ENCODE peak calls at places on chromosomes 12 and 14, in eight cellular contexts. G, T, O, J, M, Y, X and K are unnamed samples.

GRCh38 chr12:124884587-124885438 is 21.1 kb upstream of the SCARB1 start:
- DNase-seq in G (no peak), T (no peak), O (peak; percentile 46), J (peak; percentile 84), M (no peak), Y (no peak), X (no peak), K (no peak)

GRCh38 chr14:61812347-61813100 is 50.3 kb downstream of the SNAPC1 start:
- DNase-seq in G (no peak), T (no peak), O (no peak), J (no peak), M (no peak), Y (no peak), X (no peak), K (no peak)

GRCh38 chr14:35535794-35536112 is 1.8 kb downstream of the INSM2 start:
- DNase-seq in G (no peak), T (no peak), O (peak; percentile 21), J (no peak), M (no peak), Y (no peak), X (no peak), K (no peak)

GRCh38 chr12:109949089-109949488 is 47.1 kb downstream of the GIT2 start:
- DNase-seq in G (peak; percentile 87), T (no peak), O (peak; percentile 67), J (peak; percentile 99), M (peak; percentile 75), Y (peak; percentile 82), X (peak; percentile 76), K (no peak)

GRCh38 chr14:67719866-67720265 is 18.2 kb downstream of the RDH12 start:
- DNase-seq in G (no peak), T (no peak), O (no peak), J (no peak), M (no peak), Y (no peak), X (no peak), K (no peak)

GRCh38 chr12:82942963-82943362 is 256.3 kb downstream of the TMTC2 start:
- DNase-seq in G (peak; percentile 72), T (no peak), O (no peak), J (no peak), M (no peak), Y (no peak), X (no peak), K (no peak)

GRCh38 chr14:87989613-87990299 is 3.2 kb downstream of the GALC start:
- DNase-seq in G (no peak), T (no peak), O (no peak), J (no peak), M (no peak), Y (no peak), X (no peak), K (no peak)

GRCh38 chr12:119020377-119021360 is 39.3 kb downstream of the SRRM4 start:
- DNase-seq in G (no peak), T (no peak), O (no peak), J (peak; percentile 36), M (no peak), Y (no peak), X (no peak), K (no peak)

GRCh38 chr14:100524933-100525243 is 62.3 kb downstream of the BEGAIN start:
- DNase-seq in G (no peak), T (no peak), O (no peak), J (no peak), M (peak; percentile 9), Y (no peak), X (no peak), K (no peak)

GRCh38 chr14:89672636-89673279 is 255.7 kb upstream of the FOXN3 start:
- DNase-seq in G (no peak), T (no peak), O (peak; percentile 27), J (peak; percentile 39), M (no peak), Y (peak; percentile 16), X (no peak), K (no peak)